ENCODE peak calls at places on chromosomes 13 and 19, in six cellular contexts. D, H, G, Y, T and A are unnamed samples.

GRCh38 chr19:35518313-35518712 is 4.9 kb upstream of the DMKN start:
- DNase-seq in D (no peak), H (peak), G (peak), Y (no peak), T (no peak), A (peak)

GRCh38 chr19:44303976-44304568 is 753 bp downstream of the ZNF235 start:
- DNase-seq in D (no peak), H (peak), G (peak), Y (peak), T (peak), A (peak)

GRCh38 chr19:5903054-5903501 is 512 bp downstream of the NDUFA11 start:
- DNase-seq in D (no peak), H (peak), G (no peak), Y (no peak), T (peak), A (peak)

GRCh38 chr13:106008540-106008939 is 526.9 kb downstream of the EFNB2 start:
- DNase-seq in D (no peak), H (no peak), G (no peak), Y (no peak), T (no peak), A (no peak)

GRCh38 chr19:35755550-35756371 is 1.1 kb downstream of the HSPB6 start:
- DNase-seq in D (peak), H (peak), G (no peak), Y (peak), T (peak), A (peak)

GRCh38 chr13:74891610-74892009 is 590.4 kb downstream of the TBC1D4 start:
- DNase-seq in D (no peak), H (peak), G (peak), Y (no peak), T (no peak), A (peak)

GRCh38 chr13:20383058-20383457 is 142.6 kb downstream of the CRYL1 start:
- DNase-seq in D (no peak), H (no peak), G (no peak), Y (no peak), T (no peak), A (no peak)

GRCh38 chr19:17496337-17496997 is 15.0 kb upstream of the PGLS start:
- DNase-seq in D (peak), H (peak), G (peak), Y (peak), T (peak), A (peak)

GRCh38 chr13:35016362-35017148 is 74.5 kb downstream of the NBEA start:
- DNase-seq in D (no peak), H (no peak), G (no peak), Y (no peak), T (no peak), A (no peak)

GRCh38 chr13:41467546-41467945 is 10.2 kb downstream of the RGCC start:
- DNase-seq in D (no peak), H (no peak), G (no peak), Y (no peak), T (peak), A (no peak)

GRCh38 chr13:101919541-101920306 is 467.2 kb downstream of the ITGBL1 start:
- DNase-seq in D (no peak), H (peak), G (no peak), Y (no peak), T (peak), A (peak)

GRCh38 chr13:49351871-49352270 is 92.0 kb downstream of the CAB39L start:
- DNase-seq in D (no peak), H (no peak), G (no peak), Y (no peak), T (no peak), A (no peak)

GRCh38 chr13:44237276-44237767 is 136.3 kb upstream of the SERP2 start:
- DNase-seq in D (peak), H (peak), G (no peak), Y (peak), T (no peak), A (peak)

GRCh38 chr19:29873024-29873800 is 61.4 kb downstream of the CCNE1 start:
- DNase-seq in D (peak), H (no peak), G (peak), Y (peak), T (peak), A (peak)

GRCh38 chr19:9431475-9431874 is 3.9 kb downstream of the ZNF266 start:
- DNase-seq in D (no peak), H (peak), G (no peak), Y (no peak), T (peak), A (peak)

GRCh38 chr13:30745917-30746686 is 10.8 kb downstream of the ALOX5AP start:
- DNase-seq in D (no peak), H (no peak), G (no peak), Y (no peak), T (no peak), A (no peak)

GRCh38 chr19:49327878-49328544 is 3.0 kb upstream of the SLC6A16 start:
- DNase-seq in D (no peak), H (peak), G (peak), Y (no peak), T (peak), A (peak)

GRCh38 chr13:90834700-90835099 is 512.8 kb upstream of the MIR17HG start:
- DNase-seq in D (no peak), H (no peak), G (no peak), Y (no peak), T (no peak), A (peak)

GRCh38 chr19:50820549-50821247 is 2.9 kb downstream of the KLK1 start:
- DNase-seq in D (no peak), H (no peak), G (no peak), Y (no peak), T (peak), A (no peak)

GRCh38 chr19:44552324-44552723 is 22.8 kb upstream of the CEACAM20 start:
- DNase-seq in D (no peak), H (peak), G (peak), Y (no peak), T (peak), A (peak)

GRCh38 chr13:114069376-114070097 is 62.9 kb downstream of the RASA3 start:
- DNase-seq in D (peak), H (no peak), G (no peak), Y (no peak), T (no peak), A (no peak)

GRCh38 chr19:2170219-2170618 is 6.5 kb downstream of the DOT1L start:
- DNase-seq in D (no peak), H (no peak), G (no peak), Y (no peak), T (no peak), A (no peak)
- H3K4me3 ChIP-seq in D (no peak), H (no peak), G (no peak), Y (no peak), T (no peak), A (no peak)

DNA sequence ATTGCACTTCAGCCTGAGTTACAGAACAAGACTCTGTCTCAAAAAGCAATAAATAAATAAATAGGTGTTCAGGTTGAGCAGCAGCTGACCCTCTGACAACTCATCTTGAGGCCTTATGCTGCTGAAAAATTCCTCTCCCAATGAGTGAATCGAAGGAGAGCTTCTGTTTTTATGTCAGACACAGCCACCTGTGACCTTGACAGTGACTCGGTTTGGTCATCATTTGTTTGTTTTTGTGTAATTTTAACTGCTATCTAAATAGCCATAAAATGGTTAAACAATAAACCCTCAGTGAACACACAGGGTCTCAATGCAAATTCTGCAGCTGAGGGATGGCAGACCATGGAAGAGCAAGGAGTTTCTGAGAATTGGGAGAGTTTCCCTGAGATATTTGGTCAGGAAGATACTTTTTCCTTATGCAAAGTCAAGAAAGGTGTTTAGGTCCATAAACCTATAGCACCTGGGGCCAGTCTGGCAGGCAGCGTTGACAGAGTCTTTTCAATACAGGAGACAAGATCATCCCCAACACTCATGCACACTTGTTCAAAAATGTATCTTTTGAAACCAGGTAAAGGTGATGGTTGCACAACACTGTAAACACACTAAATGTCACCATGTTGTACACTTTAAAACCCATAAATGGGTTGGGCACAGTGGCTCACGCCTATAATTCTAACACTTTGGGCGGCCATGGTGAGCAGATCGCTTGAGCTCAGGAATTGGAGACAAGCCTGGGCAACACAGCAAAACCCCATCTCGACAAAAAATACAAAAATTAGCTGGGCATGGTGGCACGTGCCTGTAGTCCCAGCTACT is 16.6 kb upstream of the SLC25A30 start:
- DNase-seq in D (no peak), H (no peak), G (no peak), Y (no peak), T (no peak), A (no peak)
- H3K4me3 ChIP-seq in D (no peak), H (no peak), G (no peak), Y (no peak), T (no peak), A (no peak)

DNA sequence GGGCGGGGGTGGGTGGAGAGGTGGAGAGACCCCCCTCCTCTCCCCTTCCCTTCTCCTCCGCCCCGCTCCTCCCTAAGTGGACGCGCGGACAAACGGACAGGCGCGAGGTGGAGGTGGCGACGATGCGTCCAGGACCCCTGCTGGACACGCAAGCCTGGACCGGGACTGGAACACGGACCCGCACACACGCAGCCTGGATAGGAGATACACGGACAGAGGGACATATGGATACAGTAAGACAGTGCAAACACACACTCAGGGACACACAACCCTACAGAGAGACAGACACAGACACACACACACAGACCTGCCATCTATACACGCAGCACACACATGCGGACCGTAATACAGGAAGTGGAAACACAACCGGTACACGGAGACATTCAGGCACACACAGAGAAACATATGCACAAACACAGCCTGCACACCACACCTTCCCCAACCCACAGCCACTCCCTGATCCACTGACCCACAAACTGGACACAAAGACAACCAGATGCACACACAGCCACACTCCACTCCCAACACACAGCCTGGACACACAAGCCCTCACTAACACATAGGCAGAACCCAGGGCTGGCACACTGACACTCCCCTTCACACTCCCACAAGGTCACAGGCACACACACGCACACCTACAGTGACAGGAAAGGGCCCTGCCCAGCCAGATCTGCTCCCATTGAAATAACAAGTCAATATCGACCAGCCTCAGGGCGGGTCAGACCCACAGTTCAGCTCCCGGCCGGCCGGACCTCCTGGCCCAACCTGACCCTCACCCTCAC is 696 bp upstream of the ERFL start:
- DNase-seq in D (no peak), H (no peak), G (no peak), Y (no peak), T (no peak), A (no peak)
- H3K4me3 ChIP-seq in D (peak), H (peak), G (peak), Y (peak), T (peak), A (peak)

GRCh38 chr19:56405062-56405461 is 930 bp downstream of the ZNF583 start:
- DNase-seq in D (no peak), H (no peak), G (no peak), Y (no peak), T (no peak), A (no peak)
- H3K4me3 ChIP-seq in D (peak), H (no peak), G (peak), Y (no peak), T (peak), A (peak)

GRCh38 chr19:47421844-47422395 is 2.6 kb upstream of the MEIS3 start:
- DNase-seq in D (peak), H (no peak), G (no peak), Y (no peak), T (peak), A (peak)
- H3K4me3 ChIP-seq in D (peak), H (no peak), G (no peak), Y (no peak), T (peak), A (peak)

DNA sequence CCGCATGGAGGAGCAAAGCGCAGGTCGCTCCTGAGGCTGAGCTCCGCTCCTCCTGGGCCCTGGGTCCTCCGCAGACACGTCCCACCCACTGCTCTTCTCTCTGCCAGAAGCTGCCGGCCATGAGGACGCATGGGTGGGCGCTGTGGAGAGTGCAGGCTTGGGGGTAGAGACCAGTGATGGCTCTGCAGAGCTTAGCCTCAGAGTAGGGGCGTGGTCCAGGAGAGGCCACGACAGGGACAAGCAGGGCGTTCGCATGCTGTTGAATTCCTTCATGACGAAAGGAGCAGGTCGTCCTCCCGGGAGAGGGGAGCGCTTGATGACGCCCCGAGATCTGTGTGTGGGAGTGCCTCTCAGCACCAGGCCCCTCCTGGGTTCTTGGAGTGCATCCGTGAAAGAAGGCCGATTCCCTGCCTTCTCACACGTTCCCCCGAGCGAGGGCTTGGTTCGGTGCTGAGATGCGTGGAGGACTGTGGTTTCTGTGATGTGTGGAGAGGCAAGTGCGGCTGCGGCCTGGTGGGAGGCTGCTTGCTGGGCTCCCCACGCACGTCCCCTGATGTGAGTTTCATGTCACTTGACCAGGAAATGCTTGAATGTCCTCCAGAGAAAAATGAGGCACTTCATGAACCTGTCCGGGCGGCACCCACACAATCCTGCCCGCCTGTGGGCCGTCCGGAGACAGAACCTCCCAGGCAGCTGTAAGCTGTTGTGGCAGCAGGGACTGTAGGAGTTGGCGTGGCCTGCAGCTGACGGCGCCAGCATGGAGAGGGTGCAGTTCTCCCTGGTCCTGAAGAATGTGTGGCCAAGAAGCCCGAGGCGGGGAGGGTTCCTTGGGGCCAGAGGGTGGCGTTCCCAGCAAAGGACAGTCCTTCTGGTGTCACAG is 4.5 kb downstream of the SF3A2 start:
- DNase-seq in D (no peak), H (no peak), G (no peak), Y (no peak), T (no peak), A (peak)
- H3K4me3 ChIP-seq in D (no peak), H (peak), G (no peak), Y (no peak), T (no peak), A (peak)

GRCh38 chr19:10915511-10916091 is 12.8 kb downstream of the YIPF2 start:
- DNase-seq in D (no peak), H (peak), G (no peak), Y (no peak), T (no peak), A (peak)
- H3K4me3 ChIP-seq in D (no peak), H (no peak), G (no peak), Y (no peak), T (no peak), A (no peak)